ENCODE peak calls at places on chromosomes 11 and 22, in six cellular contexts. G is IMR-90, U is trophoblast cell, X is neuronal stem cell, T is H9, N is H1. P is an unnamed sample.

GRCh38 chr22:31826443-31826842 is 72.6 kb downstream of the DEPDC5 start:
- DNase-seq in X (no peak), U (no peak), G (no peak), T (no peak), N (no peak), P (no peak)

GRCh38 chr11:96082002-96082899 is 158.3 kb upstream of the MTMR2 start:
- DNase-seq in G (no peak), X (no peak), T (no peak), N (no peak), U (peak; percentile 74), P (peak; percentile 43)

GRCh38 chr22:36331912-36332622 is 55.7 kb downstream of the MYH9 start:
- DNase-seq in U (peak; percentile 28), N (no peak), X (no peak), T (no peak), G (peak; percentile 49), P (peak; percentile 59)

GRCh38 chr11:79030448-79030847 is 410.4 kb downstream of the TENM4 start:
- DNase-seq in N (no peak), X (no peak), G (no peak), U (no peak), T (no peak), P (no peak)

GRCh38 chr22:50542416-50542927 is 3.2 kb upstream of the KLHDC7B start:
- DNase-seq in T (no peak), X (no peak), U (peak; percentile 72), G (no peak), N (no peak), P (no peak)

GRCh38 chr11:35943761-35944502 is at the start of gene LDLRAD3:
- DNase-seq in G (peak; percentile 82), U (peak; percentile 87), N (peak; percentile 84), X (peak; percentile 83), T (peak; percentile 84), P (peak; percentile 86)

GRCh38 chr11:19664896-19665548 is 47.6 kb upstream of the NAV2 start:
- DNase-seq in X (no peak), G (peak; percentile 75), U (no peak), T (no peak), N (no peak), P (peak; percentile 31)

GRCh38 chr11:122634507-122634906 is 21.0 kb upstream of the UBASH3B start:
- DNase-seq in G (peak; percentile 64), T (peak; percentile 80), N (peak; percentile 68), X (no peak), U (peak; percentile 72), P (peak; percentile 33)

GRCh38 chr22:19432092-19432844 is at the start of gene MRPL40:
- DNase-seq in N (peak; percentile 91), T (peak; percentile 83), G (peak; percentile 93), X (peak; percentile 81), U (peak; percentile 94), P (peak; percentile 94)
- H3K18ac ChIP-seq in N (peak within 1 kb of the TSS; percentile 95), T (peak within 1 kb of the TSS; percentile 52), G (peak within 1 kb of the TSS; percentile 50), X (peak within 1 kb of the TSS; percentile 97), U (peak within 1 kb of the TSS; percentile 87), P (peak within 1 kb of the TSS; percentile 99)

GRCh38 chr22:24175160-24175808 is 6.0 kb upstream of the SUSD2 start:
- DNase-seq in X (peak; percentile 49), N (peak; percentile 94), T (peak; percentile 88), G (peak; percentile 72), U (peak; percentile 92), P (peak; percentile 79)
- H3K14ac ChIP-seq in X (no peak overlapping the region), N (no peak overlapping the region), T (no peak overlapping the region), G (no peak overlapping the region), U (no peak overlapping the region), P (no peak overlapping the region)

DNA sequence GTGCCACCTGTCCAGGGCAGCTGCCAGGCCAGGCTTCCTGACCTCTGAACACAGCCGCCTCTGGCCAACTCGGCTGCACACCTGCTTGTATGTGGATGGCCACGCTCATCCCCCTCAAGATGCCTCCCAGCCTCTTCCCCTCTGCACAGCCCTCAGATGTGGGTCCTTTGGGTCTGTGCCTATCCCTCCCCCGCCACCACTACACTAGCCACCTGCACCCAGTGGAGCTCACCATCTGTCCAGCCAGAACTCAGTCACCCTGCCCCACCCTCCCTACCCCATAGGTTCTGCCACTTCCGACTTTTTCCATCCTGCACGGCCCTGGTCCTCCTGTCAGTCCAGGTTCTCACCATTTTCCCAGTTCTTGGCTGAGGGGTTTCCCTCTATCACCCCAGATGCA is 44.6 kb downstream of the PHF21B start:
- DNase-seq in U (no peak), N (no peak), T (no peak), X (no peak), G (no peak), P (no peak)
- H3K4me2 ChIP-seq in U (no peak overlapping the region), N (no peak overlapping the region), T (no peak overlapping the region), X (no peak overlapping the region), G (no peak overlapping the region), P (no peak overlapping the region)

DNA sequence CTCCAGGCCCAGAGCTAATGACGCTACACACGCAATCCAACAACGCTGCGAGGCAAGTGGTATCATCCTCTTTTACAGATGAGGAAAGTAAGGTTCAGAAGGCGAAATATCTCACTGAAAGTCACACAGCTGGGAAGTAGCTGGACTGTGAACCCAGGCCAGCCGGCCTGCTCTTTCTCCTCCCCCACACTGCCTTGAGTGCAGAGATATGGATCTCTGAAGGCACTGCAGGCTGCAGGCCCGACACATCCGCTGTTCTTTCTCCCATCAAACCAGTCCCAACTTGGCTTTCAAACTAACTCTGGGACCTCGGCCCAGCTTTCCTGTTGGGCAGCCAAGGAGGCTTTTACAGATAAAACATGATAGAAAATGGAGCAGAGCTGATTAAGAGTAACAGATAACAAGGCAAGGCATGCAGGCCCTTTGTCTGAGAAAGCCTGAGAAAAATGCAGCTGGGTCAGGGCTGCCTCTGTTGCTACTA is 64.0 kb upstream of the PTPRJ start:
- DNase-seq in N (no peak), T (no peak), G (no peak), X (no peak), U (peak; percentile 98), P (peak; percentile 53)
- H3K18ac ChIP-seq in N (no peak overlapping the region), T (no peak overlapping the region), G (peak overlapping the region; percentile 40), X (peak overlapping the region; percentile 76), U (no peak overlapping the region), P (peak overlapping the region; percentile 50)

GRCh38 chr11:60951909-60952741 is at the start of gene SLC15A3:
- DNase-seq in G (peak; percentile 27), X (no peak), U (peak; percentile 89), T (peak; percentile 65), N (peak; percentile 72), P (peak; percentile 65)

GRCh38 chr11:60952742-60953170 is 780 bp upstream of the SLC15A3 start:
- DNase-seq in N (no peak), X (no peak), T (no peak), U (no peak), G (no peak), P (no peak)

GRCh38 chr11:60954421-60954820 is 2.4 kb upstream of the SLC15A3 start:
- DNase-seq in G (no peak), T (no peak), N (no peak), U (peak; percentile 22), X (no peak), P (no peak)

GRCh38 chr11:60955566-60955965 is 3.6 kb upstream of the SLC15A3 start:
- DNase-seq in G (no peak), U (no peak), T (no peak), X (no peak), N (no peak), P (no peak)

GRCh38 chr11:60953781-60954180 is 1.8 kb upstream of the SLC15A3 start:
- DNase-seq in T (no peak), G (peak; percentile 44), X (no peak), N (no peak), U (peak; percentile 54), P (peak; percentile 8)
- H3K14ac ChIP-seq in T (no peak overlapping the region), G (no peak overlapping the region), X (no peak overlapping the region), N (no peak overlapping the region), U (no peak overlapping the region), P (no peak overlapping the region)

DNA sequence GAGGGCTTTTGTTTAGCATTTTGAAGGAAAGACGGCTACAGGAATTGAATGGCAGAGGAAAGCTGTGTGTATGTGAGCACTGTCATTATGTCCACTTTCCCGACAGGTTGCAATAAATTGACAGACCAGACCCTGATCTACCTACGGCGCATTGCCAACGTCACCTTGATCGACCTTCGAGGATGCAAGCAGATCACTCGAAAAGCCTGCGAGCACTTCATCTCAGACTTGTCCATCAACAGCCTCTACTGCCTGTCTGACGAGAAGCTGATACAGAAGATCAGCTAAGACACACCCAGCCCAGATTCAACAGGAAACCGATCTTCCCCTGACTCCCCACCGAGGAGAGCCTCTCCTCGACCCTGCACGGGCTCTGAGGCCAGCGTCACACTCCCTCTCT is 11.5 kb upstream of the GRK2 start:
- DNase-seq in X (no peak), N (no peak), G (no peak), T (no peak), U (no peak), P (no peak)
- H3K4me2 ChIP-seq in X (no peak overlapping the region), N (no peak overlapping the region), G (no peak overlapping the region), T (no peak overlapping the region), U (no peak overlapping the region), P (no peak overlapping the region)

DNA sequence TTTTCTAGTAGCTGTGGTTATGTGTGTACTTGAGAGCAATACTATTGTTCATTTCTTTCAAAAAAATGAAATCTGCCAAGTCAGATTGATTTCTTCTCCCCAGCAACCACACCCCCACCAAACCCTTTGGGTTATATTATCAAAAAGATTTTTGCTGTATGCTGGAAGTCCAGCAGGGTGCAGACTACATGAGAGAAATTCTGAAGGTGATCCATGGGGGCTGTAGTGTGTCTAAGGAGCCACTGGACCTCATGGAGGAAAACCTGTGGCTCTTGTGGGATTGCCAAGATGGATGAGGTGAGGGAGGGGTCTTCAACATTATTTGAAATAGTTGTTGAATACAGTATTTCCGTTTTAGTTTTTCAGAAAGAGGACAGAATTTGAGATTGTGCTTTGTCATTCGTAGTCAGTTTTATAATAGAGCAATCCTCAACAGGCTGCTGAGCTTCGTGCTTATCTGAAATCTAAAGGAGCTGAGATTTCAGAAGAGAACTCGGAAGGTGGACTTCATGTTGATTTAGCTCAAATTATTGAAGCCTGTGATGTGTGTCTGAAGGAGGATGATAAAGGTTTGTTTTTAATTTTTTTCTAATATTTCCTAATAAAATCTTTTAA is 3.1 kb downstream of the EIF3M start:
- DNase-seq in U (no peak), T (no peak), N (no peak), X (no peak), G (peak; percentile 24), P (peak; percentile 47)
- H3K18ac ChIP-seq in U (no peak overlapping the region), T (no peak overlapping the region), N (no peak overlapping the region), X (no peak overlapping the region), G (no peak overlapping the region), P (no peak overlapping the region)

GRCh38 chr11:61637287-61637686 is 42.9 kb upstream of the DAGLA start:
- DNase-seq in U (no peak), T (no peak), X (no peak), N (no peak), G (no peak), P (no peak)

GRCh38 chr11:61635787-61636186 is 44.4 kb upstream of the DAGLA start:
- DNase-seq in U (no peak), G (no peak), X (no peak), N (no peak), T (no peak), P (no peak)

GRCh38 chr11:61635304-61635703 is 44.9 kb upstream of the DAGLA start:
- DNase-seq in U (no peak), N (no peak), G (no peak), X (no peak), T (no peak), P (no peak)

GRCh38 chr11:61639816-61640443 is 40.3 kb upstream of the DAGLA start:
- DNase-seq in N (no peak), X (no peak), T (no peak), U (peak; percentile 16), G (peak; percentile 31), P (peak; percentile 63)

DNA sequence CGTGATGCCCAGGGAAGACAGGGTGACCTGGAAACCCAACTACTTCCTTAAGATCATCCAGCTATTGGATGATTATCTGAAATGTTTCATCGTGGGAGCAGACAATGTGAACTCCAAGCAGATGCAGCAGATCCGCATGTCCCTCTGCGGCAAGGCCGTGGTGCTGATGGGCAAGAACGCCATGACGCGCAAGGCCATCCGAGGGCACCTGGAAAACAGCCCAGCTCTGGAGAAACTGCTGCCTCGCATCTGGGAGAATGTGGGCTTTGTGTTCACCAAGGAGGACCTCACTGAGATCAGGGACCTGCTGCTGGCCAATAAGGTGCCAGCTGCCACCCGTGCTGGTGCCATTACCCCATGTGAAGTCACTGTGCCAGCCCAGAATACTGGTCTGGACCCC is 43.5 kb upstream of the DAGLA start:
- DNase-seq in N (no peak), X (no peak), T (no peak), G (no peak), U (no peak), P (no peak)
- H3K14ac ChIP-seq in N (no peak overlapping the region), X (no peak overlapping the region), T (no peak overlapping the region), G (no peak overlapping the region), U (no peak overlapping the region), P (no peak overlapping the region)

P was measured in mesenchymal stem cell.